ENCODE peak calls at places on chromosomes 12 and 14, in four cellular contexts. J is epithelial cell of prostate, C is memory B cell, L is GM04504. E is an unnamed sample.

GRCh38 chr12:107352347-107353081 is 259.2 kb upstream of the CRY1 start:
- DNase-seq in J (no peak), C (no peak), L (no peak), E (no peak)

GRCh38 chr12:120110550-120111501 is 5.7 kb downstream of the RAB35 start:
- DNase-seq in J (no peak), C (peak; percentile 40), L (no peak), E (no peak)

GRCh38 chr12:32334384-32334783 is 65.0 kb upstream of the FGD4 start:
- DNase-seq in J (no peak), C (no peak), L (no peak), E (no peak)

GRCh38 chr12:59632408-59632807 is 36.6 kb downstream of the SLC16A7 start:
- DNase-seq in J (no peak), C (no peak), L (no peak), E (no peak)

GRCh38 chr14:36204674-36205073 is 28.2 kb upstream of the PTCSC3 start:
- DNase-seq in J (no peak), C (no peak), L (no peak), E (no peak)

GRCh38 chr12:132836803-132837331 is 8.2 kb upstream of the GOLGA3 start:
- DNase-seq in J (no peak), C (no peak), L (no peak), E (no peak)

GRCh38 chr12:96235497-96235826 is 41.3 kb downstream of the ELK3 start:
- DNase-seq in J (no peak), C (no peak), L (no peak), E (no peak)

GRCh38 chr14:54046250-54046649 is 89.6 kb upstream of the BMP4 start:
- DNase-seq in J (no peak), C (no peak), L (no peak), E (no peak)

E was measured in D721Med.